ENCODE peak calls at places on chromosomes 16 and 17, in five cellular contexts. O is GM23248; X is CD8-positive, alpha-beta T cell; Z is left cardiac atrium; L is CMK. P is an unnamed sample.

GRCh38 chr17:17547210-17547764 is 44.2 kb downstream of the PEMT start:
- DNase-seq in X (no peak), Z (peak; percentile 26), O (no peak), L (no peak), P (peak; percentile 49)

GRCh38 chr17:49349535-49349934 is 12.5 kb downstream of the ZNF652 start:
- DNase-seq in L (no peak), Z (no peak), O (no peak), X (no peak), P (no peak)

GRCh38 chr17:28317965-28318758 is 838 bp upstream of the TMEM97 start:
- DNase-seq in Z (no peak), X (no peak), L (no peak), O (peak; percentile 30), P (no peak)

GRCh38 chr17:82441686-82442487 is 8.7 kb downstream of the CYBC1 start:
- DNase-seq in O (no peak), Z (no peak), L (no peak), X (no peak), P (no peak)

GRCh38 chr16:84058664-84059063 is 16.1 kb upstream of the SLC38A8 start:
- DNase-seq in O (no peak), L (no peak), X (no peak), Z (peak; percentile 57), P (no peak)

GRCh38 chr17:77432791-77433190 is 292.0 kb downstream of the SEC14L1 start:
- DNase-seq in O (no peak), Z (no peak), L (no peak), X (no peak), P (no peak)

GRCh38 chr17:59355695-59356323 is 24.4 kb downstream of the YPEL2 start:
- DNase-seq in L (no peak), Z (no peak), O (no peak), X (no peak), P (no peak)

GRCh38 chr17:62703269-62703775 is 75.9 kb downstream of the MRC2 start:
- DNase-seq in O (peak; percentile 87), X (no peak), L (no peak), Z (no peak), P (no peak)

GRCh38 chr17:20992416-20992815 is 50.4 kb downstream of the USP22 start:
- DNase-seq in X (no peak), O (no peak), L (no peak), Z (no peak), P (no peak)

GRCh38 chr16:2751577-2752034 is 832 bp upstream of the SRRM2 start:
- DNase-seq in Z (no peak), X (no peak), L (no peak), O (no peak), P (no peak)

GRCh38 chr16:57955572-57955971 is 15.4 kb downstream of the CNGB1 start:
- DNase-seq in X (no peak), L (no peak), Z (no peak), O (no peak), P (no peak)

GRCh38 chr17:29576214-29577008 is 7.9 kb downstream of the TP53I13 start:
- DNase-seq in Z (no peak), L (no peak), O (no peak), X (no peak), P (no peak)

GRCh38 chr16:12255473-12255872 is 278.9 kb downstream of the SNX29 start:
- DNase-seq in X (no peak), L (no peak), Z (no peak), O (no peak), P (no peak)

GRCh38 chr17:81419333-81419885 is 24.2 kb downstream of the BAHCC1 start:
- DNase-seq in Z (peak; percentile 95), O (peak; percentile 93), X (no peak), L (no peak), P (peak; percentile 75)

GRCh38 chr16:80117731-80118130 is 423.1 kb upstream of the DYNLRB2 start:
- DNase-seq in X (no peak), Z (no peak), L (no peak), O (no peak), P (no peak)

GRCh38 chr17:79779661-79780365 is 1.9 kb downstream of the CBX2 start:
- DNase-seq in L (no peak), Z (no peak), O (no peak), X (no peak), P (no peak)

GRCh38 chr17:58046230-58047094 is 36.8 kb upstream of the DYNLL2 start:
- DNase-seq in X (no peak), O (peak; percentile 59), L (no peak), Z (no peak), P (no peak)

GRCh38 chr17:6539871-6540270 is 16.5 kb downstream of the PITPNM3 start:
- DNase-seq in O (no peak), X (no peak), L (no peak), Z (no peak), P (no peak)

P was measured in small intestine.